ENCODE peak calls at places on chromosome 3, in nine cellular contexts. Z is HepG2, K is aorta, R is A549, Q is astrocyte, N is prostate gland, H is AG04450, U is hepatocyte, J is HCT116. F is an unnamed sample.

GRCh38 chr3:50162034-50162883 is 7.1 kb downstream of the SEMA3F start:
- DNase-seq in Z (no peak), K (no peak), R (no peak), Q (no peak), N (no peak), H (no peak), U (no peak), J (no peak), F (no peak)

GRCh38 chr3:180002006-180002405 is 34.7 kb downstream of the PEX5L start:
- DNase-seq in Z (no peak), K (no peak), R (no peak), Q (no peak), N (no peak), H (no peak), U (no peak), J (no peak), F (no peak)

GRCh38 chr3:122067214-122067550 is 12.0 kb downstream of the CD86 start:
- DNase-seq in Z (no peak), K (no peak), R (no peak), Q (no peak), N (no peak), H (no peak), U (no peak), J (no peak), F (no peak)

GRCh38 chr3:117217837-117218236 is 508.3 kb downstream of the TUSC7 start:
- DNase-seq in Z (no peak), K (no peak), R (no peak), Q (no peak), N (no peak), H (no peak), U (no peak), J (no peak), F (no peak)

GRCh38 chr3:132161608-132162007 is 126.8 kb upstream of the CPNE4 start:
- DNase-seq in Z (no peak), K (no peak), R (no peak), Q (no peak), N (no peak), H (no peak), U (no peak), J (no peak), F (no peak)

GRCh38 chr3:61848885-61849284 is 287.5 kb downstream of the PTPRG start:
- DNase-seq in Z (no peak), K (no peak), R (no peak), Q (peak; percentile 69), N (no peak), H (no peak), U (no peak), J (no peak), F (no peak)

GRCh38 chr3:67635257-67635656 is 19.2 kb downstream of the SUCLG2 start:
- DNase-seq in Z (no peak), K (no peak), R (peak; percentile 52), Q (peak; percentile 87), N (no peak), H (peak; percentile 71), U (no peak), J (no peak), F (no peak)

GRCh38 chr3:50184242-50184978 is 7.0 kb upstream of the GNAT1 start:
- DNase-seq in Z (no peak), K (no peak), R (no peak), Q (no peak), N (no peak), H (no peak), U (no peak), J (no peak), F (no peak)

GRCh38 chr3:174955513-174956001 is 96.4 kb downstream of the NAALADL2 start:
- DNase-seq in Z (peak; percentile 1), K (no peak), R (peak; percentile 70), Q (peak; percentile 58), N (no peak), H (no peak), U (peak; percentile 28), J (peak; percentile 22), F (peak; percentile 62)

GRCh38 chr3:73783811-73784210 is 159.1 kb upstream of the PDZRN3 start:
- DNase-seq in Z (no peak), K (no peak), R (no peak), Q (no peak), N (no peak), H (no peak), U (no peak), J (no peak), F (no peak)

GRCh38 chr3:97021778-97022177 is 207.4 kb downstream of the EPHA6 start:
- DNase-seq in Z (no peak), K (no peak), R (no peak), Q (no peak), N (no peak), H (no peak), U (no peak), J (no peak), F (no peak)

GRCh38 chr3:192339214-192339613 is 388.1 kb downstream of the FGF12 start:
- DNase-seq in Z (no peak), K (no peak), R (no peak), Q (no peak), N (no peak), H (no peak), U (no peak), J (no peak), F (no peak)

GRCh38 chr3:177596822-177597271 is 399.6 kb upstream of the TBL1XR1 start:
- DNase-seq in Z (no peak), K (no peak), R (no peak), Q (peak; percentile 59), N (peak; percentile 80), H (no peak), U (no peak), J (no peak), F (no peak)

GRCh38 chr3:14371573-14372474 is 30.6 kb upstream of the SLC6A6 start:
- DNase-seq in Z (peak; percentile 76), K (peak; percentile 88), R (peak; percentile 87), Q (peak; percentile 46), N (peak; percentile 82), H (no peak), U (peak; percentile 79), J (peak; percentile 88), F (peak; percentile 80)

GRCh38 chr3:60703956-60704736 is 547.1 kb downstream of the FHIT start:
- DNase-seq in Z (no peak), K (no peak), R (no peak), Q (peak; percentile 69), N (no peak), H (peak; percentile 34), U (no peak), J (no peak), F (no peak)

GRCh38 chr3:54557538-54558419 is 370.1 kb downstream of the LRTM1 start:
- DNase-seq in Z (no peak), K (no peak), R (no peak), Q (peak; percentile 8), N (peak; percentile 10), H (no peak), U (no peak), J (no peak), F (no peak)

DNA sequence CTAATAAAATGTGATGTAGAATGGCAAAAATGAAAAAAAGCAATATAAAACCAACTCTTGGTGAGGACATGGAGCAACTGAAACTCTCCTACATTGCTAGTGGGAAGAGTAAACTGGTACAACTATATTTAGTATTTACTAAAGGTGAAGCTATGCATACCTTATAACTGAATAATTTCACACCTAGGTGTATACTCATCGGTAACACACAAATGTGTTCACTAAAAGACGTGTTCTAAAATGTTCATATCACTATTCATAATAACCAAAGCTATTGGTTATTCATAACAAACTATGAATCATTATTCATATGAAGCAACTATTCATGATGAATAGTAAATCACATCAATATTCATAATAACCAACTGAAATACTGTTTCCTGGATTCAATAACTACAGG is 1030.3 kb downstream of the ROBO2 start:
- DNase-seq in Z (no peak), K (no peak), R (no peak), Q (no peak), N (no peak), H (no peak), U (no peak), J (no peak), F (no peak)
- H3K27ac ChIP-seq in Z (no peak overlapping the region), K (no peak overlapping the region), R (no peak overlapping the region), Q (no peak overlapping the region), N (no peak overlapping the region), H (no peak overlapping the region), U (no peak overlapping the region), J (no peak overlapping the region), F (no peak overlapping the region)

GRCh38 chr3:26437678-26438077 is 184.9 kb upstream of the LRRC3B start:
- DNase-seq in Z (no peak), K (no peak), R (peak; percentile 49), Q (peak; percentile 75), N (no peak), H (no peak), U (peak; percentile 15), J (no peak), F (no peak)
- H3K27ac ChIP-seq in Z (no peak overlapping the region), K (no peak overlapping the region), R (peak overlapping the region; percentile 14), Q (peak overlapping the region; percentile 86), N (no peak overlapping the region), H (no peak overlapping the region), U (no peak overlapping the region), J (no peak overlapping the region), F (no peak overlapping the region)

GRCh38 chr3:155242342-155242741 is 51.1 kb downstream of the STRIT1 start:
- DNase-seq in Z (no peak), K (no peak), R (no peak), Q (peak; percentile 4), N (no peak), H (no peak), U (no peak), J (no peak), F (no peak)
- H3K27ac ChIP-seq in Z (no peak overlapping the region), K (no peak overlapping the region), R (no peak overlapping the region), Q (no peak overlapping the region), N (no peak overlapping the region), H (no peak overlapping the region), U (no peak overlapping the region), J (no peak overlapping the region), F (no peak overlapping the region)

GRCh38 chr3:150286390-150287147 is 121.5 kb upstream of the TSC22D2 start:
- DNase-seq in Z (peak; percentile 44), K (no peak), R (peak; percentile 75), Q (peak; percentile 49), N (peak; percentile 10), H (no peak), U (peak; percentile 64), J (peak; percentile 66), F (no peak)
- H3K27ac ChIP-seq in Z (no peak overlapping the region), K (no peak overlapping the region), R (peak overlapping the region; percentile 17), Q (no peak overlapping the region), N (no peak overlapping the region), H (no peak overlapping the region), U (peak overlapping the region; percentile 81), J (no peak overlapping the region), F (peak overlapping the region; percentile 25)

GRCh38 chr3:169760479-169760878 is 4.4 kb downstream of the TERC start:
- DNase-seq in Z (no peak), K (no peak), R (peak; percentile 24), Q (peak; percentile 26), N (no peak), H (no peak), U (no peak), J (no peak), F (no peak)

GRCh38 chr3:169765281-169765624 is 393 bp upstream of the TERC start:
- DNase-seq in Z (no peak), K (no peak), R (no peak), Q (no peak), N (no peak), H (no peak), U (no peak), J (no peak), F (no peak)

GRCh38 chr3:169764453-169765280 is at the start of gene TERC:
- DNase-seq in Z (peak; percentile 79), K (peak; percentile 95), R (peak; percentile 95), Q (peak; percentile 77), N (peak; percentile 90), H (peak; percentile 69), U (peak; percentile 94), J (peak; percentile 95), F (peak; percentile 85)

GRCh38 chr3:169759256-169759655 is 5.6 kb downstream of the TERC start:
- DNase-seq in Z (no peak), K (no peak), R (no peak), Q (peak; percentile 71), N (no peak), H (no peak), U (no peak), J (no peak), F (no peak)

GRCh38 chr3:169764164-169764452 is 752 bp downstream of the TERC start:
- DNase-seq in Z (no peak), K (peak; percentile 87), R (no peak), Q (peak; percentile 52), N (no peak), H (no peak), U (no peak), J (no peak), F (no peak)
- H3K27ac ChIP-seq in Z (peak overlapping the region; percentile 79), K (peak overlapping the region; percentile 97), R (peak overlapping the region; percentile 95), Q (peak overlapping the region; percentile 80), N (peak overlapping the region; percentile 97), H (peak overlapping the region; percentile 88), U (peak overlapping the region; percentile 96), J (peak overlapping the region; percentile 98), F (peak overlapping the region; percentile 80)